ENCODE peak calls at places on chromosomes 12 and 14, in seven cellular contexts. One of them, this sample, is unnamed.

GRCh38 chr12:69570000-69570516 is 15.2 kb upstream of the CCT2 start:
- DNase-seq in HepG2: no peak
- DNase-seq in mammary epithelial cell: peak; percentile 91
- DNase-seq in colonic mucosa: no peak
- DNase-seq in fibroblast of lung: peak; percentile 96
- DNase-seq in astrocyte: peak; percentile 95
- DNase-seq in neural progenitor cell: no peak
- DNase-seq in this sample: peak; percentile 47

GRCh38 chr12:84553331-84554117 is 359.1 kb downstream of the SLC6A15 start:
- DNase-seq in mammary epithelial cell: no peak
- DNase-seq in fibroblast of lung: no peak
- DNase-seq in colonic mucosa: no peak
- DNase-seq in astrocyte: no peak
- DNase-seq in neural progenitor cell: no peak
- DNase-seq in HepG2: no peak
- DNase-seq in this sample: no peak

GRCh38 chr14:103296007-103296406 is 38.0 kb upstream of the EIF5 start:
- DNase-seq in astrocyte: peak; percentile 59
- DNase-seq in neural progenitor cell: no peak
- DNase-seq in colonic mucosa: peak; percentile 14
- DNase-seq in HepG2: peak; percentile 46
- DNase-seq in mammary epithelial cell: peak; percentile 63
- DNase-seq in fibroblast of lung: peak; percentile 72
- DNase-seq in this sample: peak; percentile 38

GRCh38 chr14:102927878-102928411 is 5.5 kb downstream of the AMN start:
- DNase-seq in colonic mucosa: peak; percentile 53
- DNase-seq in neural progenitor cell: peak; percentile 56
- DNase-seq in astrocyte: no peak
- DNase-seq in HepG2: no peak
- DNase-seq in mammary epithelial cell: no peak
- DNase-seq in fibroblast of lung: no peak
- DNase-seq in this sample: no peak

GRCh38 chr14:79411403-79412174 is 799.7 kb downstream of the DIO2 start:
- DNase-seq in mammary epithelial cell: no peak
- DNase-seq in neural progenitor cell: no peak
- DNase-seq in astrocyte: peak; percentile 14
- DNase-seq in fibroblast of lung: peak; percentile 41
- DNase-seq in HepG2: no peak
- DNase-seq in colonic mucosa: no peak
- DNase-seq in this sample: no peak

GRCh38 chr12:19539836-19540235 is 100.5 kb downstream of the AEBP2 start:
- DNase-seq in HepG2: no peak
- DNase-seq in astrocyte: no peak
- DNase-seq in neural progenitor cell: peak; percentile 74
- DNase-seq in colonic mucosa: no peak
- DNase-seq in mammary epithelial cell: no peak
- DNase-seq in fibroblast of lung: no peak
- DNase-seq in this sample: no peak

GRCh38 chr12:93841671-93842070 is 164.5 kb downstream of the CRADD start:
- DNase-seq in neural progenitor cell: no peak
- DNase-seq in colonic mucosa: no peak
- DNase-seq in fibroblast of lung: no peak
- DNase-seq in astrocyte: no peak
- DNase-seq in mammary epithelial cell: no peak
- DNase-seq in HepG2: no peak
- DNase-seq in this sample: no peak

GRCh38 chr12:67693895-67694294 is 45.4 kb downstream of the DYRK2 start:
- DNase-seq in colonic mucosa: no peak
- DNase-seq in neural progenitor cell: no peak
- DNase-seq in HepG2: no peak
- DNase-seq in mammary epithelial cell: no peak
- DNase-seq in fibroblast of lung: no peak
- DNase-seq in astrocyte: no peak
- DNase-seq in this sample: no peak

GRCh38 chr14:103696027-103696402 is 19.2 kb downstream of the XRCC3 start:
- DNase-seq in fibroblast of lung: no peak
- DNase-seq in neural progenitor cell: no peak
- DNase-seq in astrocyte: no peak
- DNase-seq in HepG2: no peak
- DNase-seq in colonic mucosa: no peak
- DNase-seq in mammary epithelial cell: no peak
- DNase-seq in this sample: no peak

GRCh38 chr14:89254201-89254919 is 162.7 kb downstream of the FOXN3 start:
- DNase-seq in colonic mucosa: no peak
- DNase-seq in HepG2: no peak
- DNase-seq in neural progenitor cell: no peak
- DNase-seq in astrocyte: no peak
- DNase-seq in fibroblast of lung: no peak
- DNase-seq in mammary epithelial cell: no peak
- DNase-seq in this sample: no peak

GRCh38 chr12:121295123-121295745 is 1.3 kb downstream of the CAMKK2 start:
- DNase-seq in neural progenitor cell: peak; percentile 59
- DNase-seq in colonic mucosa: no peak
- DNase-seq in HepG2: peak; percentile 6
- DNase-seq in astrocyte: no peak
- DNase-seq in fibroblast of lung: no peak
- DNase-seq in mammary epithelial cell: no peak
- DNase-seq in this sample: peak; percentile 9

GRCh38 chr12:76633415-76633814 is 73.8 kb upstream of the OSBPL8 start:
- DNase-seq in mammary epithelial cell: no peak
- DNase-seq in fibroblast of lung: no peak
- DNase-seq in colonic mucosa: no peak
- DNase-seq in astrocyte: no peak
- DNase-seq in HepG2: no peak
- DNase-seq in neural progenitor cell: no peak
- DNase-seq in this sample: no peak

GRCh38 chr14:93056840-93057585 is 58.7 kb downstream of the ITPK1 start:
- DNase-seq in fibroblast of lung: no peak
- DNase-seq in colonic mucosa: no peak
- DNase-seq in astrocyte: no peak
- DNase-seq in HepG2: peak; percentile 77
- DNase-seq in neural progenitor cell: no peak
- DNase-seq in mammary epithelial cell: no peak
- DNase-seq in this sample: peak; percentile 45

GRCh38 chr12:70106347-70106746 is 136.9 kb upstream of the CNOT2 start:
- DNase-seq in astrocyte: no peak
- DNase-seq in mammary epithelial cell: no peak
- DNase-seq in colonic mucosa: no peak
- DNase-seq in neural progenitor cell: no peak
- DNase-seq in fibroblast of lung: no peak
- DNase-seq in HepG2: no peak
- DNase-seq in this sample: no peak

GRCh38 chr14:79597561-79597960 is 613.7 kb downstream of the DIO2 start:
- DNase-seq in neural progenitor cell: no peak
- DNase-seq in colonic mucosa: no peak
- DNase-seq in HepG2: no peak
- DNase-seq in mammary epithelial cell: no peak
- DNase-seq in fibroblast of lung: peak; percentile 82
- DNase-seq in astrocyte: peak; percentile 74
- DNase-seq in this sample: no peak

GRCh38 chr12:99121476-99121965 is 476.4 kb downstream of the APAF1 start:
- DNase-seq in mammary epithelial cell: no peak
- DNase-seq in fibroblast of lung: no peak
- DNase-seq in HepG2: no peak
- DNase-seq in neural progenitor cell: no peak
- DNase-seq in astrocyte: no peak
- DNase-seq in colonic mucosa: no peak
- DNase-seq in this sample: no peak

GRCh38 chr12:6958609-6959375 is 7.6 kb downstream of the PTPN6 start:
- DNase-seq in fibroblast of lung: no peak
- DNase-seq in astrocyte: no peak
- DNase-seq in mammary epithelial cell: no peak
- DNase-seq in colonic mucosa: no peak
- DNase-seq in HepG2: no peak
- DNase-seq in neural progenitor cell: no peak
- DNase-seq in this sample: no peak

GRCh38 chr12:7806863-7807487 is 17.8 kb downstream of the NANOG start:
- DNase-seq in astrocyte: peak; percentile 35
- DNase-seq in HepG2: peak; percentile 64
- DNase-seq in colonic mucosa: peak; percentile 69
- DNase-seq in fibroblast of lung: peak; percentile 49
- DNase-seq in neural progenitor cell: peak; percentile 79
- DNase-seq in mammary epithelial cell: peak; percentile 56
- DNase-seq in this sample: peak; percentile 86

GRCh38 chr14:75322746-75323145 is 44.1 kb downstream of the FOS start:
- DNase-seq in fibroblast of lung: no peak
- DNase-seq in astrocyte: no peak
- DNase-seq in mammary epithelial cell: no peak
- DNase-seq in neural progenitor cell: peak; percentile 35
- DNase-seq in HepG2: no peak
- DNase-seq in colonic mucosa: no peak
- DNase-seq in this sample: no peak

GRCh38 chr14:99548871-99549270 is 55.1 kb downstream of the CCDC85C start:
- DNase-seq in colonic mucosa: no peak
- DNase-seq in neural progenitor cell: no peak
- DNase-seq in fibroblast of lung: no peak
- DNase-seq in astrocyte: no peak
- DNase-seq in mammary epithelial cell: no peak
- DNase-seq in HepG2: no peak
- DNase-seq in this sample: no peak

GRCh38 chr12:113912761-113913295 is 53.3 kb downstream of the RBM19 start:
- DNase-seq in HepG2: peak; percentile 50
- DNase-seq in neural progenitor cell: peak; percentile 89
- DNase-seq in fibroblast of lung: peak; percentile 55
- DNase-seq in colonic mucosa: peak; percentile 55
- DNase-seq in astrocyte: peak; percentile 39
- DNase-seq in mammary epithelial cell: peak; percentile 54
- DNase-seq in this sample: peak; percentile 85

GRCh38 chr14:104320611-104321086 is 182.3 kb downstream of the KIF26A start:
- DNase-seq in HepG2: no peak
- DNase-seq in astrocyte: no peak
- DNase-seq in mammary epithelial cell: no peak
- DNase-seq in colonic mucosa: no peak
- DNase-seq in neural progenitor cell: no peak
- DNase-seq in fibroblast of lung: no peak
- DNase-seq in this sample: no peak

GRCh38 chr12:70619471-70620152 is 17.6 kb downstream of the PTPRB start:
- DNase-seq in HepG2: no peak
- DNase-seq in fibroblast of lung: peak; percentile 84
- DNase-seq in neural progenitor cell: no peak
- DNase-seq in colonic mucosa: no peak
- DNase-seq in mammary epithelial cell: no peak
- DNase-seq in astrocyte: peak; percentile 83
- DNase-seq in this sample: no peak

GRCh38 chr12:106976013-106976658 is 10.8 kb downstream of the MTERF2 start:
- DNase-seq in astrocyte: peak; percentile 75
- DNase-seq in colonic mucosa: no peak
- DNase-seq in fibroblast of lung: peak; percentile 81
- DNase-seq in HepG2: peak; percentile 83
- DNase-seq in neural progenitor cell: no peak
- DNase-seq in mammary epithelial cell: no peak
- DNase-seq in this sample: peak; percentile 69

GRCh38 chr12:105358789-105359188 is 28.3 kb downstream of the C12orf75 start:
- DNase-seq in colonic mucosa: no peak
- DNase-seq in astrocyte: no peak
- DNase-seq in mammary epithelial cell: no peak
- DNase-seq in neural progenitor cell: no peak
- DNase-seq in HepG2: no peak
- DNase-seq in fibroblast of lung: no peak
- DNase-seq in this sample: no peak

GRCh38 chr14:59189281-59189821 is 884 bp downstream of the DAAM1 start:
- DNase-seq in astrocyte: peak; percentile 14
- DNase-seq in HepG2: no peak
- DNase-seq in fibroblast of lung: peak; percentile 27
- DNase-seq in colonic mucosa: peak; percentile 42
- DNase-seq in neural progenitor cell: peak; percentile 61
- DNase-seq in mammary epithelial cell: peak; percentile 31
- DNase-seq in this sample: peak; percentile 72

GRCh38 chr12:219891-220352 is 6.0 kb upstream of the SLC6A12 start:
- DNase-seq in astrocyte: peak; percentile 3
- DNase-seq in neural progenitor cell: peak; percentile 94
- DNase-seq in HepG2: peak; percentile 69
- DNase-seq in mammary epithelial cell: no peak
- DNase-seq in fibroblast of lung: peak; percentile 32
- DNase-seq in colonic mucosa: peak; percentile 79
- DNase-seq in this sample: peak; percentile 46

GRCh38 chr14:68363401-68363800 is 429.5 kb downstream of the ZFP36L1 start:
- DNase-seq in astrocyte: no peak
- DNase-seq in colonic mucosa: no peak
- DNase-seq in HepG2: no peak
- DNase-seq in fibroblast of lung: no peak
- DNase-seq in mammary epithelial cell: no peak
- DNase-seq in neural progenitor cell: peak; percentile 59
- DNase-seq in this sample: no peak

GRCh38 chr12:43131304-43131703 is 420.7 kb downstream of the ADAMTS20 start:
- DNase-seq in mammary epithelial cell: no peak
- DNase-seq in neural progenitor cell: peak; percentile 19
- DNase-seq in astrocyte: peak; percentile 10
- DNase-seq in fibroblast of lung: peak; percentile 19
- DNase-seq in colonic mucosa: no peak
- DNase-seq in HepG2: no peak
- DNase-seq in this sample: no peak

GRCh38 chr12:50840809-50841487 is 1.8 kb upstream of the TMPRSS12 start:
- DNase-seq in neural progenitor cell: no peak
- DNase-seq in fibroblast of lung: no peak
- DNase-seq in astrocyte: no peak
- DNase-seq in colonic mucosa: no peak
- DNase-seq in HepG2: no peak
- DNase-seq in mammary epithelial cell: no peak
- DNase-seq in this sample: no peak
- H3K9ac ChIP-seq in neural progenitor cell: no peak overlapping the region
- H3K9ac ChIP-seq in fibroblast of lung: no peak overlapping the region
- H3K9ac ChIP-seq in astrocyte: no peak overlapping the region
- H3K9ac ChIP-seq in colonic mucosa: no peak overlapping the region
- H3K9ac ChIP-seq in HepG2: no peak overlapping the region
- H3K9ac ChIP-seq in mammary epithelial cell: no peak overlapping the region
- H3K9ac ChIP-seq in this sample: no peak overlapping the region

GRCh38 chr12:94874086-94874985 is 129.2 kb downstream of the NDUFA12 start:
- DNase-seq in astrocyte: no peak
- DNase-seq in mammary epithelial cell: no peak
- DNase-seq in neural progenitor cell: peak; percentile 18
- DNase-seq in fibroblast of lung: no peak
- DNase-seq in HepG2: no peak
- DNase-seq in colonic mucosa: no peak
- DNase-seq in this sample: no peak
- H3K4me3 ChIP-seq in astrocyte: peak overlapping the region; percentile 28
- H3K4me3 ChIP-seq in mammary epithelial cell: no peak overlapping the region
- H3K4me3 ChIP-seq in neural progenitor cell: peak overlapping the region; percentile 59
- H3K4me3 ChIP-seq in fibroblast of lung: no peak overlapping the region
- H3K4me3 ChIP-seq in HepG2: peak overlapping the region; percentile 50
- H3K4me3 ChIP-seq in colonic mucosa: peak overlapping the region; percentile 31
- H3K4me3 ChIP-seq in this sample: peak overlapping the region; percentile 61

DNA sequence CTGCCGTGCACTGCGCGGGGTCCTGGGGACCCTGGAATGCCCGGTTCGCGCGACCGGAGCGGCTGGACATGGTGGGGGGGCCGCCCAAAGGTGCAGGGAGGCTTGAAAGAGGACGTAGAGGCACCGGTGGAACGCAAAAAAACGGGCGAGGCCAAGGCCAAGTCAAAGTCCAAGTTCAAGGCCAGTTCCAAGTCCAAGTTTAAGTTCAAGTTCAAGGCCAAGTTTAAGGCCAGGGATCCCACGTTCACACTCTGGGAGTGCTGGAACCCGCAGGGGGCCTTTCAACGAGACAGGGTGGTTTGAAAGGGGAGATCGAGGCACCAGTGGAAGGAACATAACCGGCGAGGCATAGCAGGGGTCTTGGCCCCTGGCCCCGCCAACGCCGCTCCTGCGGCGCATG is 317.6 kb downstream of the ALG10 start:
- DNase-seq in colonic mucosa: no peak
- DNase-seq in neural progenitor cell: no peak
- DNase-seq in HepG2: no peak
- DNase-seq in mammary epithelial cell: no peak
- DNase-seq in astrocyte: no peak
- DNase-seq in fibroblast of lung: no peak
- DNase-seq in this sample: no peak
- H3K9me3 ChIP-seq in colonic mucosa: no peaks in the 10 kb centered on the region
- H3K9me3 ChIP-seq in neural progenitor cell: no peaks in the 10 kb centered on the region
- H3K9me3 ChIP-seq in HepG2: no peaks in the 10 kb centered on the region
- H3K9me3 ChIP-seq in mammary epithelial cell: peaks cover 57% of the 10 kb centered on the region
- H3K9me3 ChIP-seq in astrocyte: no peaks in the 10 kb centered on the region
- H3K9me3 ChIP-seq in fibroblast of lung: no peaks in the 10 kb centered on the region
- H3K9me3 ChIP-seq in this sample: no peaks in the 10 kb centered on the region

GRCh38 chr12:49967042-49967776 is 5.5 kb downstream of the AQP5 start:
- DNase-seq in HepG2: peak; percentile 71
- DNase-seq in neural progenitor cell: peak; percentile 88
- DNase-seq in fibroblast of lung: peak; percentile 70
- DNase-seq in colonic mucosa: peak; percentile 95
- DNase-seq in mammary epithelial cell: peak; percentile 66
- DNase-seq in astrocyte: peak; percentile 56
- DNase-seq in this sample: peak; percentile 91
- H3K9ac ChIP-seq in HepG2: no peak overlapping the region
- H3K9ac ChIP-seq in neural progenitor cell: no peak overlapping the region
- H3K9ac ChIP-seq in fibroblast of lung: peak overlapping the region; percentile 2
- H3K9ac ChIP-seq in colonic mucosa: no peak overlapping the region
- H3K9ac ChIP-seq in mammary epithelial cell: no peak overlapping the region
- H3K9ac ChIP-seq in astrocyte: peak overlapping the region; percentile 16
- H3K9ac ChIP-seq in this sample: no peak overlapping the region